ENCODE peak calls at places on chromosomes 11 and 22, in nine cellular contexts. F is naive thymus-derived CD4-positive, alpha-beta T cell; T is thoracic aorta; O is GM23338; V is stomach; N is coronary artery; I is body of pancreas; M is CD8-positive, alpha-beta memory T cell; A is PC-9. G is an unnamed sample.

GRCh38 chr22:19796169-19796568 is 35.6 kb downstream of the TBX1 start:
- DNase-seq in N (no peak), O (no peak), A (no peak), I (no peak), F (no peak), V (no peak), M (no peak), T (no peak), G (no peak)

GRCh38 chr11:78400701-78401100 is 16.9 kb downstream of the GAB2 start:
- DNase-seq in V (no peak), O (no peak), A (no peak), N (no peak), F (no peak), T (no peak), I (no peak), M (no peak), G (no peak)

GRCh38 chr22:43832393-43833265 is 20.5 kb upstream of the EFCAB6 start:
- DNase-seq in A (no peak), V (no peak), N (no peak), I (no peak), T (no peak), O (no peak), F (no peak), M (no peak), G (no peak)

GRCh38 chr11:19980957-19981669 is 179.2 kb downstream of the DBX1 start:
- DNase-seq in V (no peak), T (no peak), N (peak; percentile 80), F (no peak), I (peak; percentile 51), M (no peak), O (no peak), A (no peak), G (no peak)

GRCh38 chr22:36873614-36874308 is 13.0 kb downstream of the NCF4 start:
- DNase-seq in T (no peak), F (no peak), M (no peak), I (peak; percentile 73), N (peak; percentile 68), O (peak; percentile 56), A (peak; percentile 66), V (peak; percentile 62), G (peak; percentile 59)

GRCh38 chr11:64767344-64768299 is 7.8 kb upstream of the PYGM start:
- DNase-seq in I (peak; percentile 73), N (peak; percentile 84), T (peak; percentile 44), O (peak; percentile 96), F (peak; percentile 86), M (peak; percentile 80), V (peak; percentile 73), A (peak; percentile 52), G (no peak)

GRCh38 chr11:68140496-68141246 is 19.5 kb upstream of the CHKA start:
- DNase-seq in I (peak; percentile 72), M (no peak), O (no peak), T (no peak), N (no peak), F (no peak), A (no peak), V (peak; percentile 53), G (no peak)

GRCh38 chr11:128365044-128365443 is 222.3 kb downstream of the ETS1 start:
- DNase-seq in V (no peak), O (peak; percentile 50), A (no peak), M (peak; percentile 29), F (peak; percentile 45), I (no peak), N (no peak), T (no peak), G (no peak)

GRCh38 chr11:131694526-131695424 is 324.4 kb downstream of the NTM start:
- DNase-seq in T (peak; percentile 33), I (peak; percentile 81), M (no peak), N (no peak), A (peak; percentile 61), F (peak; percentile 34), O (peak; percentile 91), V (peak; percentile 79), G (peak; percentile 12)

DNA sequence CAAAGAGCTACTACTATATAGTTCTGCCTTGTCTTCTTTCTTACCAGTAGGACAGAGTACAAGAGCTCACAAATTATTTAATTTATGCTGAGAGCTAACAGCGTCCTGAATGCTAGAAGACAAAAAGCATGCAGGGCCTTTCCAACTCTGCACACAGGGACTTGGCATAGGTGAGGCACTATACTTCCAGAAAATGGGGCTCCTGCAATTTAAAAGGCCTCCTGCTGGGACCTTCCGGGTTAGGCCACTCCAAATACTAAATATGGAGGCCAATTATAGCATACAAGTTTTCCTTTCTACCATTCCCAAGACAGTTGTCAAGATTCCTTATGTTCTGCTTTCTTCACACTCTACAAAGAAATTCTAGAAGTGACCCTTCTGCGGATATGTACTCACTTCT is 936 bp downstream of the DCUN1D5 start:
- DNase-seq in M (no peak), N (no peak), V (no peak), O (peak; percentile 61), F (no peak), I (no peak), A (no peak), T (no peak), G (no peak)
- H3K27ac ChIP-seq in M (peak overlapping the region; percentile 77), N (no peak overlapping the region), V (peak overlapping the region; percentile 91), O (peak overlapping the region; percentile 95), F (no peak overlapping the region), I (peak overlapping the region; percentile 88), A (peak overlapping the region; percentile 84), T (no peak overlapping the region), G (peak overlapping the region; percentile 85)

GRCh38 chr11:57640068-57640800 is 9.5 kb downstream of the YPEL4 start:
- DNase-seq in F (no peak), N (no peak), V (no peak), O (no peak), M (no peak), A (no peak), I (no peak), T (no peak), G (no peak)

GRCh38 chr11:57643802-57644201 is 5.9 kb downstream of the YPEL4 start:
- DNase-seq in F (no peak), I (no peak), M (no peak), V (no peak), O (no peak), A (no peak), N (no peak), T (no peak), G (no peak)

GRCh38 chr11:57639321-57640067 is 10.2 kb downstream of the YPEL4 start:
- DNase-seq in A (peak; percentile 43), I (no peak), F (peak; percentile 28), V (no peak), T (no peak), M (no peak), N (no peak), O (peak; percentile 99), G (no peak)

GRCh38 chr11:57641011-57641410 is 8.7 kb downstream of the YPEL4 start:
- DNase-seq in O (peak; percentile 61), I (no peak), F (no peak), A (no peak), T (no peak), N (no peak), M (no peak), V (no peak), G (no peak)

DNA sequence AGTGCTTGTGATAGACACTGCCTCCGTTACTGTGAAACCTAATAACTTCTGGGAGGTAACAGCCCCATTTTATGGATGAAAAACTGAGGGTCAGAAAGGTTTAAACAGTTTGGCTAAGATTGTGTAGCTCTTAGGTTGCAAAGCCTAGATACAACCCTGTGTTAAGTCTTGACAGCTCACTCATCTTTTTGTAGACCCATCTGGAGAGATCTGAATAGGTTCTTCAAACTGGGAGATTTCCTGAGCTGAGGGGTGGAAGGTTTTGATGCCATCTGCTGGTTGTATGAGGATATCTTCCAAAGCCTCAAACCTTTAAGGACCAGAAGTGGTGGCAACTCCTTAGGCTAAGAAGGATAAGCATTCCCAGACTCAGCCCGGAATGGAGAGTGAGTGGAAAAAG is 8.3 kb downstream of the YPEL4 start:
- DNase-seq in N (no peak), M (peak; percentile 39), A (no peak), T (no peak), O (peak; percentile 71), F (peak; percentile 44), V (no peak), I (peak; percentile 45), G (no peak)
- H3K27ac ChIP-seq in N (no peak overlapping the region), M (no peak overlapping the region), A (no peak overlapping the region), T (no peak overlapping the region), O (no peak overlapping the region), F (no peak overlapping the region), V (no peak overlapping the region), I (no peak overlapping the region), G (no peak overlapping the region)

DNA sequence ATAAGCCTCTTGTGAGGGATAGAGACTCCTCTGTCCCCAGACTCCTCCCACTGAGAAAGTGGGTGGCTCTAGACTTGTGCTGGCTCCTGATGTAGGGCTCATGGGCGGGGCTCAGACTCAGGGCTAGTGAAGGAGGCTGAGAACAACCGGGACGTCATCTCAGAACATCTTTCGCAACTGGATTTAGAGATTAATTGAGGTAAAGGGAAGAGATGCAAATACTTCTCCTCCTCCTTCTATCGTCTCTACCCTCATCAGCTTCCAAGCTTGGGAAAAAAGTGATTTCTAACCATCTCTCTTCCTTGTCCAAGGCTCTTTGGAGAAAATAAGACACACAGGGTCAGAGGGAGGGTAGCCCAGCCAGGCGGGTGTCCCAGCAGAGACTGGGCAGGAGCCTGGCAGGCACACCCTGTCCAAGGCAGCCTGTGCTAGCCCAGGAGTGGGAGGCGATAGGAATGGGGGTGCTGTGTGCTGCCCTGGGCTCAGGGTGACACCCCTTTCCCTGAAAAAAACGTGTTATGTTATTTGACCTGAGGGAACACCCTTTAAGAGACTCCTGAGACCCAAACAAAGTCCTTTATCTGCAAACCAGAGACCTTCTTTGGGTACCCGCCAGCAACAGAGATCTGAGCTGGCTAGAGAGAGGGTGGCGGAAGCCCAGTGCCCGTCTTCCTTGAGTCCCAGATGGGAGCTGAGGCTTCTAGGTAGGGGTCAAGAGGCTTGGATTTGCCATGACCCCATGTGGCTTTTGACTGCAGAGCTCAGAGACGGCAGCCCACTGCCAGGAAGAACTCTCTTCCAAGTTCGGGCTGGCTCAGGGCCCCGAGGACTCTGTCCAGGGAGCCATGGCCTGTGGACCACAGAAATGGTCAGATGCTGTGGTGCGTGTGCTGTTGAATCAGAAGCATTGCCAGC is 160.9 kb downstream of the ADAMTS15 start:
- DNase-seq in F (no peak), T (peak; percentile 88), O (peak; percentile 50), V (peak; percentile 57), N (peak; percentile 97), A (no peak), M (no peak), I (peak; percentile 66), G (no peak)
- H3K27ac ChIP-seq in F (no peak overlapping the region), T (peak overlapping the region; percentile 86), O (no peak overlapping the region), V (peak overlapping the region; percentile 74), N (peak overlapping the region; percentile 94), A (no peak overlapping the region), M (no peak overlapping the region), I (peak overlapping the region; percentile 22), G (no peak overlapping the region)

DNA sequence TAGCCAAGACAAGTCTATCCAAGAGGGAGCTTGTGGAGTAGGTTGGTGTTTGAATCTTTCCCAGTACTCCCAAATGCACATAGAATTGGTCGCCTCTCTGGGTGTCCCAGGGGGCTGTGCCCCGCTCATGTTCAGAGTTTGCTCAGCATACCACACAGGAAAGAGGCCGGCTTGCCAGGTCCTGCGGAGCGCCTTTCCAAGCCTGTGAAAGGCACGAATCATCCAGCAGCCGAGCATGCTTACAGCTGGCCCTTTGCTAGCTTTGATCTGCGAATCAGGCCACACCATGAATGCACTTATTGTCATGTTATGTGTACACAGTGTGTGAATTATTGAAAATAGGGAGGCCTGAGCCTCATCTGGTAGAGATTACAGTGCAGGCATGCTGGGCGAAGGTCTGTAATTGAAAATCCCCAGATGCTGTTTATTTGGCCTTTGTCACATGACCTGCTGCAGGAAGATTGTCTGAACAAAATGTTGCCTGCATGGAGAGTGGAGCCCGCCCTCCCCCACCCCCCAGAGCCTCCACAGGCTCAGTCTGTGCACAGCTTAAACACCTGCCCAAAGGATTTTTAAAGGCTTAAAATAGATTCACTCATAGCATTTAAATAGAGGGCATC is 163.3 kb upstream of the RASSF10 start:
- DNase-seq in F (no peak), T (no peak), M (no peak), V (peak; percentile 55), A (no peak), O (peak; percentile 59), N (no peak), I (peak; percentile 89), G (no peak)
- H3K27ac ChIP-seq in F (no peak overlapping the region), T (no peak overlapping the region), M (peak overlapping the region; percentile 41), V (peak overlapping the region; percentile 74), A (no peak overlapping the region), O (peak overlapping the region; percentile 50), N (no peak overlapping the region), I (peak overlapping the region; percentile 79), G (no peak overlapping the region)